ENCODE peak calls at places on chromosomes 3 and 15, in four cellular contexts. V is SW480; O is stimulated activated CD4-positive, alpha-beta T cell treated with anti-CD3 and anti-CD28 coated beads, Interleukin-1b, Interleukin-23, amount 100 ng/mL, for 48 hours; J is iris pigment epithelial cell. N is an unnamed sample.

GRCh38 chr3:14847613-14848541 is 29.1 kb downstream of the FGD5 start:
- DNase-seq in V (peak; percentile 77), O (no peak), J (no peak), N (no peak)

GRCh38 chr3:182618085-182618732 is 175.1 kb upstream of the ATP11B start:
- DNase-seq in V (peak; percentile 46), O (no peak), J (peak; percentile 9), N (peak; percentile 78)

GRCh38 chr3:192843742-192844350 is 73.8 kb downstream of the MB21D2 start:
- DNase-seq in V (no peak), O (no peak), J (no peak), N (no peak)

GRCh38 chr3:190004656-190005055 is 116.0 kb downstream of the P3H2 start:
- DNase-seq in V (no peak), O (no peak), J (no peak), N (no peak)

GRCh38 chr3:141795719-141796435 is 32.7 kb downstream of the GRK7 start:
- DNase-seq in V (no peak), O (peak; percentile 62), J (peak; percentile 20), N (no peak)

GRCh38 chr15:23565395-23566069 is at the start of gene MKRN3:
- DNase-seq in V (peak; percentile 19), O (peak; percentile 53), J (peak; percentile 87), N (peak; percentile 57)

GRCh38 chr3:158649791-158650190 is 5.5 kb downstream of the GFM1 start:
- DNase-seq in V (peak; percentile 79), O (no peak), J (no peak), N (no peak)

GRCh38 chr3:58215317-58216025 is 4.7 kb upstream of the DNASE1L3 start:
- DNase-seq in V (no peak), O (no peak), J (no peak), N (no peak)

GRCh38 chr3:107710851-107711250 is 188.1 kb downstream of the BBX start:
- DNase-seq in V (no peak), O (no peak), J (peak; percentile 60), N (peak; percentile 64)

GRCh38 chr3:159711560-159712333 is 276.9 kb upstream of the IL12A start:
- DNase-seq in V (no peak), O (no peak), J (peak; percentile 96), N (no peak)

GRCh38 chr15:78093242-78094020 is 1.1 kb downstream of the SH2D7 start:
- DNase-seq in V (no peak), O (no peak), J (peak; percentile 77), N (no peak)

GRCh38 chr3:2099779-2100191 is 1.1 kb downstream of the CNTN4 start:
- DNase-seq in V (no peak), O (no peak), J (no peak), N (no peak)

GRCh38 chr15:58248504-58248842 is 110.3 kb downstream of the AQP9 start:
- DNase-seq in V (no peak), O (no peak), J (no peak), N (no peak)

GRCh38 chr3:124630994-124631393 is 99.3 kb upstream of the UMPS start:
- DNase-seq in V (no peak), O (no peak), J (no peak), N (no peak)

GRCh38 chr15:80480909-80481308 is 76.7 kb downstream of the ARNT2 start:
- DNase-seq in V (no peak), O (no peak), J (peak; percentile 87), N (no peak)

GRCh38 chr15:93974804-93975481 is 256.4 kb upstream of the MCTP2 start:
- DNase-seq in V (peak; percentile 66), O (no peak), J (peak; percentile 9), N (peak; percentile 44)

N was measured in pons.